ENCODE peak calls at places on chromosomes 13 and 19, in ten cellular contexts. G, K, S, F, W, X, N, J, M and Z are unnamed samples.

GRCh38 chr19:55112781-55113569 is 4.5 kb downstream of the PPP1R12C start:
- DNase-seq in K (peak), X (no peak), M (no peak), F (no peak), S (peak), N (no peak), J (no peak), G (no peak), W (no peak), Z (no peak)

GRCh38 chr13:112966776-112967175 is 2.2 kb upstream of the MCF2L start:
- DNase-seq in W (no peak), K (no peak), G (no peak), M (no peak), S (no peak), N (no peak), X (no peak), F (no peak), J (no peak), Z (no peak)

GRCh38 chr19:45467115-45467455 is 711 bp upstream of the FOSB start:
- DNase-seq in X (no peak), F (no peak), M (no peak), W (no peak), G (peak), K (no peak), S (no peak), N (no peak), J (no peak), Z (no peak)

GRCh38 chr13:112959206-112959605 is 9.8 kb upstream of the MCF2L start:
- DNase-seq in F (peak), M (no peak), S (no peak), J (no peak), G (peak), K (no peak), N (no peak), W (no peak), X (no peak), Z (no peak)

GRCh38 chr13:79973533-79973963 is 367.4 kb downstream of the SPRY2 start:
- DNase-seq in W (no peak), J (no peak), F (no peak), N (no peak), S (peak), G (peak), X (no peak), M (no peak), K (no peak), Z (no peak)

GRCh38 chr19:17329061-17329767 is 5.4 kb downstream of the ANO8 start:
- DNase-seq in J (no peak), S (no peak), X (no peak), K (no peak), N (no peak), G (no peak), M (no peak), F (no peak), W (no peak), Z (no peak)

GRCh38 chr13:98693756-98694155 is 58.7 kb downstream of the SLC15A1 start:
- DNase-seq in F (no peak), W (no peak), N (no peak), X (no peak), M (no peak), K (no peak), S (no peak), J (no peak), G (no peak), Z (no peak)

GRCh38 chr13:103224804-103225203 is 158.6 kb upstream of the SLC10A2 start:
- DNase-seq in X (no peak), N (no peak), S (no peak), J (no peak), M (no peak), K (no peak), W (no peak), G (no peak), F (no peak), Z (no peak)

GRCh38 chr13:82636119-82636518 is 1246.2 kb downstream of the SLITRK1 start:
- DNase-seq in S (no peak), N (no peak), K (no peak), W (no peak), X (no peak), M (no peak), G (no peak), F (peak), J (no peak), Z (no peak)

GRCh38 chr13:76759877-76760276 is 126.3 kb downstream of the KCTD12 start:
- DNase-seq in K (no peak), S (no peak), J (no peak), F (peak), N (no peak), G (no peak), M (no peak), X (no peak), W (no peak), Z (no peak)

GRCh38 chr19:10889880-10890279 is 18.5 kb downstream of the CARM1 start:
- DNase-seq in G (no peak), N (no peak), K (no peak), X (no peak), W (no peak), S (no peak), M (no peak), F (no peak), J (no peak), Z (no peak)
- TF ChIP-seq CTCF in G (no peak), N (no peak), K (no peak), X (no peak), W (no peak), S (no peak), M (no peak), F (no peak), J (no peak), Z (no peak)

GRCh38 chr19:15195381-15195964 is 5.3 kb downstream of the NOTCH3 start:
- DNase-seq in S (no peak), K (no peak), W (no peak), F (peak), X (peak), M (no peak), J (peak), N (peak), G (peak), Z (peak)
- TF ChIP-seq CTCF in S (no peak), K (peak), W (peak), F (no peak), X (peak), M (no peak), J (no peak), N (no peak), G (no peak), Z (no peak)

GRCh38 chr13:114088234-114088633 is 44.2 kb downstream of the RASA3 start:
- DNase-seq in G (no peak), S (no peak), X (no peak), F (no peak), J (no peak), K (no peak), W (no peak), N (no peak), M (no peak), Z (no peak)
- TF ChIP-seq CTCF in G (no peak), S (no peak), X (no peak), F (no peak), J (no peak), K (no peak), W (no peak), N (no peak), M (no peak), Z (no peak)

GRCh38 chr19:3471954-3472655 is 8.2 kb downstream of the SMIM24 start:
- DNase-seq in G (no peak), X (no peak), F (no peak), M (peak), W (no peak), S (no peak), K (peak), J (no peak), N (peak), Z (peak)
- TF ChIP-seq CTCF in G (peak), X (peak), F (peak), M (peak), W (peak), S (peak), K (peak), J (peak), N (peak), Z (peak)

GRCh38 chr13:29564828-29565227 is 30.7 kb downstream of the SLC7A1 start:
- DNase-seq in F (no peak), K (no peak), G (no peak), N (no peak), X (no peak), M (no peak), S (no peak), J (no peak), W (no peak), Z (no peak)
- TF ChIP-seq CTCF in F (no peak), K (no peak), G (no peak), N (no peak), X (no peak), M (no peak), S (no peak), J (no peak), W (peak), Z (no peak)

DNA sequence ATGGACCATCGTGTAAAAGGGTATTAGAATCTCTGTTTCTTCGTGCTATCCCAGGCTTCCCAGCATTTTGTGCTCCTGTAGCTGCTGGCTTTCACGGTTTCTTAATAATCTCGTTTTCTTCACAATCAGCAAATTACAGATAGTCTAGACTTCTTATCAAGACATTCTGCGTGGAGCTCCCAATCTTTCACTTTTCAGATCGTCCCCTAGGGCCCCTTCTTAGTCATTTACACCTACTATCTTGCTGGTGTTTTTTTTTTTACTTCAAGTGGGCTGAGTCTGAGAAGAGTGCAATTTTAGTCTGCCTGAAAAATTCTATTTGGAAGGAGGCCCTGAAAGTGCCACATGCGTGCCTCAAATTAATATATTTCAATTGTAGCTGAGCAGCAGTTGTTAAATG is 275.1 kb downstream of the SHISA2 start:
- DNase-seq in X (no peak), W (no peak), K (no peak), S (no peak), G (no peak), N (no peak), F (no peak), J (no peak), M (no peak), Z (no peak)
- TF ChIP-seq CTCF in X (no peak), W (no peak), K (no peak), S (no peak), G (no peak), N (no peak), F (no peak), J (no peak), M (no peak), Z (no peak)